ENCODE peak calls at places on chromosomes 3 and 15, in nine cellular contexts. Z is PC-3, K is mammary epithelial cell, W is fibroblast of lung, H is neuronal stem cell, M is kidney, G is GM12878, C is H1, L is HCT116. T is an unnamed sample.

GRCh38 chr3:148992027-148992634 is 791 bp downstream of the GYG1 start:
- DNase-seq in Z (peak; percentile 40), K (peak; percentile 20), W (peak; percentile 34), H (peak; percentile 15), M (peak; percentile 90), G (no peak), C (no peak), L (no peak), T (peak; percentile 78)

GRCh38 chr3:16130066-16130465 is 44.4 kb upstream of the GALNT15 start:
- DNase-seq in Z (no peak), K (no peak), W (peak; percentile 87), H (no peak), M (no peak), G (no peak), C (no peak), L (no peak), T (no peak)

GRCh38 chr3:77898621-77899020 is 858.7 kb downstream of the ROBO2 start:
- DNase-seq in Z (peak; percentile 32), K (peak; percentile 10), W (no peak), H (no peak), M (no peak), G (no peak), C (no peak), L (no peak), T (no peak)

GRCh38 chr3:114411292-114411691 is 117.5 kb downstream of the TIGIT start:
- DNase-seq in Z (no peak), K (no peak), W (peak; percentile 44), H (no peak), M (no peak), G (no peak), C (no peak), L (no peak), T (no peak)

GRCh38 chr3:127671523-127672428 is 976 bp upstream of the ABTB1 start:
- DNase-seq in Z (no peak), K (no peak), W (no peak), H (no peak), M (peak; percentile 87), G (no peak), C (no peak), L (no peak), T (peak; percentile 53)

GRCh38 chr3:138186216-138186615 is 885 bp upstream of the ARMC8 start:
- DNase-seq in Z (peak; percentile 48), K (peak; percentile 4), W (peak; percentile 50), H (peak; percentile 8), M (no peak), G (no peak), C (no peak), L (peak; percentile 21), T (no peak)

GRCh38 chr3:149971403-149972075 is 844 bp upstream of the PFN2 start:
- DNase-seq in Z (peak; percentile 67), K (no peak), W (peak; percentile 75), H (no peak), M (peak; percentile 89), G (no peak), C (no peak), L (peak; percentile 49), T (peak; percentile 90)

GRCh38 chr3:124985358-124985757 is 50.8 kb upstream of the MUC13 start:
- DNase-seq in Z (peak; percentile 70), K (peak; percentile 18), W (peak; percentile 86), H (no peak), M (no peak), G (no peak), C (no peak), L (peak; percentile 12), T (no peak)

GRCh38 chr3:1196997-1197396 is 104.2 kb downstream of the CNTN6 start:
- DNase-seq in Z (no peak), K (no peak), W (no peak), H (peak; percentile 36), M (no peak), G (no peak), C (no peak), L (no peak), T (no peak)

GRCh38 chr3:190585771-190586630 is 72.1 kb downstream of the IL1RAP start:
- DNase-seq in Z (peak; percentile 93), K (peak; percentile 96), W (peak; percentile 94), H (peak; percentile 24), M (no peak), G (no peak), C (peak; percentile 43), L (peak; percentile 81), T (peak; percentile 73)

GRCh38 chr15:75024102-75024636 is 779 bp downstream of the PPCDC start:
- DNase-seq in Z (peak; percentile 27), K (peak; percentile 30), W (peak; percentile 38), H (no peak), M (no peak), G (no peak), C (no peak), L (no peak), T (no peak)

GRCh38 chr3:132723024-132723462 is 834 bp upstream of the NPHP3 start:
- DNase-seq in Z (no peak), K (no peak), W (no peak), H (no peak), M (no peak), G (no peak), C (no peak), L (no peak), T (no peak)

GRCh38 chr3:17021614-17022013 is 136.9 kb downstream of the PLCL2 start:
- DNase-seq in Z (no peak), K (no peak), W (no peak), H (no peak), M (no peak), G (no peak), C (no peak), L (no peak), T (no peak)

GRCh38 chr3:196967412-196968232 is 1.0 kb downstream of the PIGZ start:
- DNase-seq in Z (no peak), K (no peak), W (no peak), H (no peak), M (no peak), G (no peak), C (no peak), L (no peak), T (peak; percentile 47)

GRCh38 chr15:58369261-58369699 is 62.5 kb upstream of the LIPC start:
- DNase-seq in Z (peak; percentile 63), K (no peak), W (peak; percentile 51), H (no peak), M (no peak), G (no peak), C (no peak), L (no peak), T (no peak)

GRCh38 chr15:50219820-50220219 is 37.8 kb downstream of the SLC27A2 start:
- DNase-seq in Z (no peak), K (peak; percentile 54), W (no peak), H (no peak), M (no peak), G (no peak), C (no peak), L (peak; percentile 34), T (no peak)

GRCh38 chr15:75929799-75930565 is 26.3 kb downstream of the FBXO22 start:
- DNase-seq in Z (no peak), K (no peak), W (no peak), H (no peak), M (no peak), G (no peak), C (no peak), L (no peak), T (no peak)

GRCh38 chr3:181899702-181900101 is 188.0 kb downstream of the SOX2 start:
- DNase-seq in Z (peak; percentile 34), K (peak; percentile 37), W (no peak), H (no peak), M (no peak), G (no peak), C (no peak), L (no peak), T (no peak)

GRCh38 chr3:120451670-120452220 is 953 bp upstream of the FSTL1 start:
- DNase-seq in Z (no peak), K (no peak), W (no peak), H (no peak), M (no peak), G (no peak), C (no peak), L (no peak), T (no peak)

GRCh38 chr3:120452816-120453215 is 2.0 kb upstream of the FSTL1 start:
- DNase-seq in Z (no peak), K (no peak), W (no peak), H (no peak), M (no peak), G (no peak), C (no peak), L (no peak), T (no peak)

GRCh38 chr3:120450261-120450913 is 405 bp downstream of the FSTL1 start:
- DNase-seq in Z (peak; percentile 41), K (peak; percentile 45), W (peak; percentile 46), H (peak; percentile 24), M (peak; percentile 81), G (no peak), C (no peak), L (no peak), T (peak; percentile 70)

GRCh38 chr3:120449701-120450216 is 1.0 kb downstream of the FSTL1 start:
- DNase-seq in Z (peak; percentile 49), K (peak; percentile 33), W (peak; percentile 71), H (no peak), M (no peak), G (no peak), C (no peak), L (no peak), T (no peak)

GRCh38 chr3:120450914-120451669 is at the start of gene FSTL1:
- DNase-seq in Z (peak; percentile 45), K (no peak), W (peak; percentile 68), H (peak; percentile 80), M (peak; percentile 90), G (no peak), C (no peak), L (no peak), T (peak; percentile 88)
- H3K9ac ChIP-seq in Z (peak within 1 kb of the TSS; percentile 61), K (peak within 1 kb of the TSS; percentile 64), W (peak within 1 kb of the TSS; percentile 97), H (peak within 1 kb of the TSS; percentile 91), M (peak within 1 kb of the TSS; percentile 54), G (no peak within 1 kb of the TSS), C (peak within 1 kb of the TSS; percentile 67), L (peak within 1 kb of the TSS; percentile 67), T (peak within 1 kb of the TSS; percentile 84)

DNA sequence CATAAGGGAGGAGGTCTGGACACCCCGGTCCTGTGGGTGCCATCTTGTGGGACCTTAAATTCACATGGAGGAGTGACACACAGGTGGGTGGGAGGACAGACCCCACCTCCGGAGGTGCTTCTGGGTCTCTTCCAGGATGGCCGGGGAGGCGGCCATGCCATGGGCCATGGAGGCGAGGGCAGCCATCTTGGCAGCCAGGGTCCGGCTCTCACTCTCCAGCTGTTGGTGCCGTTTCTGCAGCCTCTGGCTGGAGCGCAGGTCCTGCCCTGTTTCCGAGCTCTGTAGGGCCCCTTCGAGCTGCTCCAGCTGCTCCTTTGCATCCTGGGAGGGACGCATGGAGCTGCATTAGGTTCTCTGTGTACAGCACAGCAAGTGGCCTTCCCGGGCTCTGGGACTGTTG is 19.1 kb downstream of the SPTBN5 start:
- DNase-seq in Z (no peak), K (no peak), W (no peak), H (no peak), M (no peak), G (no peak), C (no peak), L (no peak), T (no peak)
- H3K27ac ChIP-seq in Z (no peak overlapping the region), K (no peak overlapping the region), W (no peak overlapping the region), H (no peak overlapping the region), M (no peak overlapping the region), G (no peak overlapping the region), C (no peak overlapping the region), L (no peak overlapping the region), T (no peak overlapping the region)

GRCh38 chr3:46564190-46565112 is 1.7 kb downstream of the LRRC2 start:
- DNase-seq in Z (no peak), K (no peak), W (no peak), H (no peak), M (peak; percentile 50), G (no peak), C (no peak), L (no peak), T (no peak)
- H3K9ac ChIP-seq in Z (no peak overlapping the region), K (no peak overlapping the region), W (no peak overlapping the region), H (no peak overlapping the region), M (no peak overlapping the region), G (no peak overlapping the region), C (no peak overlapping the region), L (no peak overlapping the region), T (no peak overlapping the region)

GRCh38 chr3:13532085-13532484 is 16.8 kb upstream of the FBLN2 start:
- DNase-seq in Z (no peak), K (no peak), W (peak; percentile 51), H (no peak), M (peak; percentile 27), G (no peak), C (no peak), L (no peak), T (no peak)
- H3K27ac ChIP-seq in Z (no peak overlapping the region), K (no peak overlapping the region), W (no peak overlapping the region), H (no peak overlapping the region), M (no peak overlapping the region), G (no peak overlapping the region), C (no peak overlapping the region), L (no peak overlapping the region), T (no peak overlapping the region)

T was measured in endodermal cell.